ENCODE peak calls at places on chromosome 6, in seven cellular contexts. One of them, this sample, is unnamed.

GRCh38 chr6:15259766-15260098 is 13.9 kb downstream of the JARID2 start:
- DNase-seq in cardiac fibroblast: no peak
- DNase-seq in AG10803: no peak
- DNase-seq in cardiac septum: no peak
- DNase-seq in NCI-H82: no peak
- DNase-seq in T47D: no peak
- DNase-seq in stimulated activated CD4-positive, alpha-beta T cell treated with anti-CD3 and anti-CD28 coated beads, Interleukin-15, amount 100 ng/mL, for 24 hours: no peak
- DNase-seq in this sample: no peak

GRCh38 chr6:14017626-14018475 is 93.1 kb downstream of the RNF182 start:
- DNase-seq in cardiac fibroblast: no peak
- DNase-seq in AG10803: no peak
- DNase-seq in cardiac septum: no peak
- DNase-seq in NCI-H82: no peak
- DNase-seq in T47D: no peak
- DNase-seq in stimulated activated CD4-positive, alpha-beta T cell treated with anti-CD3 and anti-CD28 coated beads, Interleukin-15, amount 100 ng/mL, for 24 hours: no peak
- DNase-seq in this sample: no peak

GRCh38 chr6:111817451-111818146 is 55.7 kb downstream of the FYN start:
- DNase-seq in cardiac fibroblast: no peak
- DNase-seq in AG10803: no peak
- DNase-seq in cardiac septum: no peak
- DNase-seq in NCI-H82: no peak
- DNase-seq in T47D: no peak
- DNase-seq in stimulated activated CD4-positive, alpha-beta T cell treated with anti-CD3 and anti-CD28 coated beads, Interleukin-15, amount 100 ng/mL, for 24 hours: no peak
- DNase-seq in this sample: no peak

GRCh38 chr6:163930012-163930411 is 515.5 kb downstream of the QKI start:
- DNase-seq in cardiac fibroblast: no peak
- DNase-seq in AG10803: no peak
- DNase-seq in cardiac septum: no peak
- DNase-seq in NCI-H82: peak; percentile 75
- DNase-seq in T47D: peak; percentile 7
- DNase-seq in stimulated activated CD4-positive, alpha-beta T cell treated with anti-CD3 and anti-CD28 coated beads, Interleukin-15, amount 100 ng/mL, for 24 hours: no peak
- DNase-seq in this sample: no peak

GRCh38 chr6:24990227-24990843 is 54.6 kb upstream of the RIPOR2 start:
- DNase-seq in cardiac fibroblast: peak; percentile 60
- DNase-seq in AG10803: peak; percentile 17
- DNase-seq in cardiac septum: no peak
- DNase-seq in NCI-H82: no peak
- DNase-seq in T47D: no peak
- DNase-seq in stimulated activated CD4-positive, alpha-beta T cell treated with anti-CD3 and anti-CD28 coated beads, Interleukin-15, amount 100 ng/mL, for 24 hours: no peak
- DNase-seq in this sample: no peak

GRCh38 chr6:163999475-164000125 is 585.1 kb downstream of the QKI start:
- DNase-seq in cardiac fibroblast: no peak
- DNase-seq in AG10803: no peak
- DNase-seq in cardiac septum: no peak
- DNase-seq in NCI-H82: no peak
- DNase-seq in T47D: no peak
- DNase-seq in stimulated activated CD4-positive, alpha-beta T cell treated with anti-CD3 and anti-CD28 coated beads, Interleukin-15, amount 100 ng/mL, for 24 hours: no peak
- DNase-seq in this sample: no peak

GRCh38 chr6:125884656-125885055 is 71.9 kb upstream of the HINT3 start:
- DNase-seq in cardiac fibroblast: no peak
- DNase-seq in AG10803: no peak
- DNase-seq in cardiac septum: no peak
- DNase-seq in NCI-H82: peak; percentile 23
- DNase-seq in T47D: no peak
- DNase-seq in stimulated activated CD4-positive, alpha-beta T cell treated with anti-CD3 and anti-CD28 coated beads, Interleukin-15, amount 100 ng/mL, for 24 hours: no peak
- DNase-seq in this sample: no peak

GRCh38 chr6:126307859-126308258 is 32.1 kb upstream of the CENPW start:
- DNase-seq in cardiac fibroblast: peak; percentile 81
- DNase-seq in AG10803: peak; percentile 38
- DNase-seq in cardiac septum: no peak
- DNase-seq in NCI-H82: no peak
- DNase-seq in T47D: no peak
- DNase-seq in stimulated activated CD4-positive, alpha-beta T cell treated with anti-CD3 and anti-CD28 coated beads, Interleukin-15, amount 100 ng/mL, for 24 hours: no peak
- DNase-seq in this sample: no peak

GRCh38 chr6:143014764-143015163 is 45.9 kb upstream of the AIG1 start:
- DNase-seq in cardiac fibroblast: peak; percentile 36
- DNase-seq in AG10803: no peak
- DNase-seq in cardiac septum: no peak
- DNase-seq in NCI-H82: no peak
- DNase-seq in T47D: no peak
- DNase-seq in stimulated activated CD4-positive, alpha-beta T cell treated with anti-CD3 and anti-CD28 coated beads, Interleukin-15, amount 100 ng/mL, for 24 hours: no peak
- DNase-seq in this sample: no peak

GRCh38 chr6:7697820-7698623 is 27.9 kb upstream of the BMP6 start:
- DNase-seq in cardiac fibroblast: peak; percentile 99
- DNase-seq in AG10803: peak; percentile 89
- DNase-seq in cardiac septum: peak; percentile 85
- DNase-seq in NCI-H82: no peak
- DNase-seq in T47D: no peak
- DNase-seq in stimulated activated CD4-positive, alpha-beta T cell treated with anti-CD3 and anti-CD28 coated beads, Interleukin-15, amount 100 ng/mL, for 24 hours: no peak
- DNase-seq in this sample: no peak

GRCh38 chr6:90068835-90069478 is 174.7 kb downstream of the GJA10 start:
- DNase-seq in cardiac fibroblast: peak; percentile 4
- DNase-seq in AG10803: no peak
- DNase-seq in cardiac septum: no peak
- DNase-seq in NCI-H82: no peak
- DNase-seq in T47D: no peak
- DNase-seq in stimulated activated CD4-positive, alpha-beta T cell treated with anti-CD3 and anti-CD28 coated beads, Interleukin-15, amount 100 ng/mL, for 24 hours: no peak
- DNase-seq in this sample: no peak

GRCh38 chr6:119587537-119587936 is 238.0 kb upstream of the MAN1A1 start:
- DNase-seq in cardiac fibroblast: peak; percentile 67
- DNase-seq in AG10803: peak; percentile 12
- DNase-seq in cardiac septum: no peak
- DNase-seq in NCI-H82: no peak
- DNase-seq in T47D: no peak
- DNase-seq in stimulated activated CD4-positive, alpha-beta T cell treated with anti-CD3 and anti-CD28 coated beads, Interleukin-15, amount 100 ng/mL, for 24 hours: no peak
- DNase-seq in this sample: no peak

GRCh38 chr6:40343887-40344565 is 243.1 kb downstream of the LRFN2 start:
- DNase-seq in cardiac fibroblast: no peak
- DNase-seq in AG10803: no peak
- DNase-seq in cardiac septum: no peak
- DNase-seq in NCI-H82: peak; percentile 96
- DNase-seq in T47D: no peak
- DNase-seq in stimulated activated CD4-positive, alpha-beta T cell treated with anti-CD3 and anti-CD28 coated beads, Interleukin-15, amount 100 ng/mL, for 24 hours: no peak
- DNase-seq in this sample: no peak

GRCh38 chr6:125432968-125433367 is 131.2 kb upstream of the HDDC2 start:
- DNase-seq in cardiac fibroblast: no peak
- DNase-seq in AG10803: no peak
- DNase-seq in cardiac septum: no peak
- DNase-seq in NCI-H82: no peak
- DNase-seq in T47D: no peak
- DNase-seq in stimulated activated CD4-positive, alpha-beta T cell treated with anti-CD3 and anti-CD28 coated beads, Interleukin-15, amount 100 ng/mL, for 24 hours: no peak
- DNase-seq in this sample: no peak

GRCh38 chr6:135162678-135163439 is 18.2 kb upstream of the MYB start:
- DNase-seq in cardiac fibroblast: peak; percentile 63
- DNase-seq in AG10803: no peak
- DNase-seq in cardiac septum: no peak
- DNase-seq in NCI-H82: peak; percentile 81
- DNase-seq in T47D: peak; percentile 65
- DNase-seq in stimulated activated CD4-positive, alpha-beta T cell treated with anti-CD3 and anti-CD28 coated beads, Interleukin-15, amount 100 ng/mL, for 24 hours: peak; percentile 64
- DNase-seq in this sample: peak; percentile 29

GRCh38 chr6:11900662-11901598 is 111.2 kb upstream of the HIVEP1 start:
- DNase-seq in cardiac fibroblast: no peak
- DNase-seq in AG10803: no peak
- DNase-seq in cardiac septum: no peak
- DNase-seq in NCI-H82: no peak
- DNase-seq in T47D: peak; percentile 23
- DNase-seq in stimulated activated CD4-positive, alpha-beta T cell treated with anti-CD3 and anti-CD28 coated beads, Interleukin-15, amount 100 ng/mL, for 24 hours: no peak
- DNase-seq in this sample: no peak

GRCh38 chr6:16007146-16007545 is 121.7 kb upstream of the MYLIP start:
- DNase-seq in cardiac fibroblast: no peak
- DNase-seq in AG10803: no peak
- DNase-seq in cardiac septum: no peak
- DNase-seq in NCI-H82: no peak
- DNase-seq in T47D: no peak
- DNase-seq in stimulated activated CD4-positive, alpha-beta T cell treated with anti-CD3 and anti-CD28 coated beads, Interleukin-15, amount 100 ng/mL, for 24 hours: no peak
- DNase-seq in this sample: no peak

GRCh38 chr6:100573169-100573568 is 108.4 kb upstream of the SIM1 start:
- DNase-seq in cardiac fibroblast: peak; percentile 83
- DNase-seq in AG10803: peak; percentile 56
- DNase-seq in cardiac septum: no peak
- DNase-seq in NCI-H82: peak; percentile 38
- DNase-seq in T47D: peak; percentile 29
- DNase-seq in stimulated activated CD4-positive, alpha-beta T cell treated with anti-CD3 and anti-CD28 coated beads, Interleukin-15, amount 100 ng/mL, for 24 hours: no peak
- DNase-seq in this sample: peak; percentile 8

GRCh38 chr6:6912841-6913240 is 194.9 kb upstream of the RREB1 start:
- DNase-seq in cardiac fibroblast: no peak
- DNase-seq in AG10803: no peak
- DNase-seq in cardiac septum: no peak
- DNase-seq in NCI-H82: peak; percentile 45
- DNase-seq in T47D: no peak
- DNase-seq in stimulated activated CD4-positive, alpha-beta T cell treated with anti-CD3 and anti-CD28 coated beads, Interleukin-15, amount 100 ng/mL, for 24 hours: no peak
- DNase-seq in this sample: no peak

GRCh38 chr6:10051283-10051682 is 363.6 kb downstream of the TFAP2A start:
- DNase-seq in cardiac fibroblast: no peak
- DNase-seq in AG10803: no peak
- DNase-seq in cardiac septum: no peak
- DNase-seq in NCI-H82: no peak
- DNase-seq in T47D: no peak
- DNase-seq in stimulated activated CD4-positive, alpha-beta T cell treated with anti-CD3 and anti-CD28 coated beads, Interleukin-15, amount 100 ng/mL, for 24 hours: no peak
- DNase-seq in this sample: no peak

GRCh38 chr6:36627801-36628246 is 33.7 kb downstream of the SRSF3 start:
- DNase-seq in cardiac fibroblast: peak; percentile 82
- DNase-seq in AG10803: peak; percentile 87
- DNase-seq in cardiac septum: no peak
- DNase-seq in NCI-H82: no peak
- DNase-seq in T47D: no peak
- DNase-seq in stimulated activated CD4-positive, alpha-beta T cell treated with anti-CD3 and anti-CD28 coated beads, Interleukin-15, amount 100 ng/mL, for 24 hours: no peak
- DNase-seq in this sample: peak; percentile 95

GRCh38 chr6:29726795-29727194 is 3.6 kb downstream of the HLA-F start:
- DNase-seq in cardiac fibroblast: no peak
- DNase-seq in AG10803: no peak
- DNase-seq in cardiac septum: no peak
- DNase-seq in NCI-H82: no peak
- DNase-seq in T47D: no peak
- DNase-seq in stimulated activated CD4-positive, alpha-beta T cell treated with anti-CD3 and anti-CD28 coated beads, Interleukin-15, amount 100 ng/mL, for 24 hours: no peak
- DNase-seq in this sample: no peak

GRCh38 chr6:33756211-33756954 is 9.7 kb upstream of the IP6K3 start:
- DNase-seq in cardiac fibroblast: no peak
- DNase-seq in AG10803: no peak
- DNase-seq in cardiac septum: no peak
- DNase-seq in NCI-H82: no peak
- DNase-seq in T47D: no peak
- DNase-seq in stimulated activated CD4-positive, alpha-beta T cell treated with anti-CD3 and anti-CD28 coated beads, Interleukin-15, amount 100 ng/mL, for 24 hours: no peak
- DNase-seq in this sample: no peak

GRCh38 chr6:106927531-106928398 is 46.8 kb downstream of the CD24 start:
- DNase-seq in cardiac fibroblast: peak; percentile 50
- DNase-seq in AG10803: peak; percentile 6
- DNase-seq in cardiac septum: no peak
- DNase-seq in NCI-H82: peak; percentile 54
- DNase-seq in T47D: peak; percentile 78
- DNase-seq in stimulated activated CD4-positive, alpha-beta T cell treated with anti-CD3 and anti-CD28 coated beads, Interleukin-15, amount 100 ng/mL, for 24 hours: peak; percentile 24
- DNase-seq in this sample: peak; percentile 91

GRCh38 chr6:43698584-43699349 is 11.2 kb upstream of the MRPS18A start:
- DNase-seq in cardiac fibroblast: peak; percentile 65
- DNase-seq in AG10803: peak; percentile 19
- DNase-seq in cardiac septum: no peak
- DNase-seq in NCI-H82: no peak
- DNase-seq in T47D: no peak
- DNase-seq in stimulated activated CD4-positive, alpha-beta T cell treated with anti-CD3 and anti-CD28 coated beads, Interleukin-15, amount 100 ng/mL, for 24 hours: no peak
- DNase-seq in this sample: peak; percentile 66

GRCh38 chr6:108588586-108588985 is 27.9 kb downstream of the FOXO3 start:
- DNase-seq in cardiac fibroblast: peak; percentile 83
- DNase-seq in AG10803: peak; percentile 55
- DNase-seq in cardiac septum: no peak
- DNase-seq in NCI-H82: no peak
- DNase-seq in T47D: no peak
- DNase-seq in stimulated activated CD4-positive, alpha-beta T cell treated with anti-CD3 and anti-CD28 coated beads, Interleukin-15, amount 100 ng/mL, for 24 hours: no peak
- DNase-seq in this sample: peak; percentile 68

GRCh38 chr6:152474341-152474740 is 162.8 kb downstream of the SYNE1 start:
- DNase-seq in cardiac fibroblast: peak; percentile 33
- DNase-seq in AG10803: peak; percentile 47
- DNase-seq in cardiac septum: no peak
- DNase-seq in NCI-H82: no peak
- DNase-seq in T47D: no peak
- DNase-seq in stimulated activated CD4-positive, alpha-beta T cell treated with anti-CD3 and anti-CD28 coated beads, Interleukin-15, amount 100 ng/mL, for 24 hours: no peak
- DNase-seq in this sample: no peak

GRCh38 chr6:116945809-116946208 is 68.8 kb downstream of the RFX6 start:
- DNase-seq in cardiac fibroblast: no peak
- DNase-seq in AG10803: peak; percentile 6
- DNase-seq in cardiac septum: no peak
- DNase-seq in NCI-H82: no peak
- DNase-seq in T47D: peak; percentile 15
- DNase-seq in stimulated activated CD4-positive, alpha-beta T cell treated with anti-CD3 and anti-CD28 coated beads, Interleukin-15, amount 100 ng/mL, for 24 hours: no peak
- DNase-seq in this sample: no peak

GRCh38 chr6:54737247-54737646 is 109.3 kb upstream of the FAM83B start:
- DNase-seq in cardiac fibroblast: peak; percentile 4
- DNase-seq in AG10803: no peak
- DNase-seq in cardiac septum: no peak
- DNase-seq in NCI-H82: peak; percentile 37
- DNase-seq in T47D: no peak
- DNase-seq in stimulated activated CD4-positive, alpha-beta T cell treated with anti-CD3 and anti-CD28 coated beads, Interleukin-15, amount 100 ng/mL, for 24 hours: peak; percentile 14
- DNase-seq in this sample: no peak

GRCh38 chr6:93790976-93791375 is 371.6 kb upstream of the EPHA7 start:
- DNase-seq in cardiac fibroblast: peak; percentile 57
- DNase-seq in AG10803: no peak
- DNase-seq in cardiac septum: no peak
- DNase-seq in NCI-H82: no peak
- DNase-seq in T47D: no peak
- DNase-seq in stimulated activated CD4-positive, alpha-beta T cell treated with anti-CD3 and anti-CD28 coated beads, Interleukin-15, amount 100 ng/mL, for 24 hours: no peak
- DNase-seq in this sample: no peak

GRCh38 chr6:135088818-135089809 is 34.5 kb upstream of the HBS1L start:
- DNase-seq in cardiac fibroblast: peak; percentile 71
- DNase-seq in AG10803: peak; percentile 40
- DNase-seq in cardiac septum: no peak
- DNase-seq in NCI-H82: peak; percentile 84
- DNase-seq in T47D: peak; percentile 9
- DNase-seq in stimulated activated CD4-positive, alpha-beta T cell treated with anti-CD3 and anti-CD28 coated beads, Interleukin-15, amount 100 ng/mL, for 24 hours: peak; percentile 42
- DNase-seq in this sample: no peak

GRCh38 chr6:75149253-75149652 is 56.6 kb downstream of the COL12A1 start:
- DNase-seq in cardiac fibroblast: peak; percentile 75
- DNase-seq in AG10803: no peak
- DNase-seq in cardiac septum: no peak
- DNase-seq in NCI-H82: no peak
- DNase-seq in T47D: no peak
- DNase-seq in stimulated activated CD4-positive, alpha-beta T cell treated with anti-CD3 and anti-CD28 coated beads, Interleukin-15, amount 100 ng/mL, for 24 hours: no peak
- DNase-seq in this sample: no peak

This sample was measured in cardiac muscle cell.